ENCODE peak calls at places on chromosomes 2 and 18, in nine cellular contexts. B is astrocyte of the spinal cord; P is neural crest cell; M is activated gamma-delta T cell; Y is germinal center; S is activated effector memory CD4-positive, alpha-beta T cell treated with anti-CD3 and anti-CD28 coated beads, Interleukin-2, amount 50 U/mL, for 16 hours; I is HS-5; J is right lobe of liver; D is aorta. N is an unnamed sample.

GRCh38 chr18:23970161-23971153 is 44.1 kb upstream of the TTC39C start:
- DNase-seq in B (no peak), P (no peak), M (no peak), Y (peak; percentile 58), S (peak; percentile 84), I (no peak), J (no peak), D (no peak), N (no peak)

GRCh38 chr2:168237741-168238140 is 9.7 kb downstream of the STK39 start:
- DNase-seq in B (no peak), P (no peak), M (no peak), Y (no peak), S (no peak), I (no peak), J (no peak), D (no peak), N (no peak)

GRCh38 chr2:112782234-112782799 is 2.0 kb downstream of the IL1A start:
- DNase-seq in B (no peak), P (no peak), M (no peak), Y (peak; percentile 30), S (no peak), I (no peak), J (no peak), D (no peak), N (no peak)

GRCh38 chr18:58819051-58819450 is 45.6 kb upstream of the ZNF532 start:
- DNase-seq in B (no peak), P (no peak), M (no peak), Y (no peak), S (no peak), I (no peak), J (no peak), D (no peak), N (no peak)

GRCh38 chr18:78632111-78632541 is 347.5 kb upstream of the SALL3 start:
- DNase-seq in B (no peak), P (no peak), M (no peak), Y (no peak), S (no peak), I (no peak), J (no peak), D (no peak), N (peak; percentile 36)

GRCh38 chr2:59025157-59025757 is 784.1 kb upstream of the FANCL start:
- DNase-seq in B (peak; percentile 14), P (peak; percentile 59), M (no peak), Y (peak; percentile 18), S (no peak), I (peak; percentile 3), J (no peak), D (no peak), N (peak; percentile 71)

GRCh38 chr2:215727507-215728503 is 285.5 kb downstream of the MREG start:
- DNase-seq in B (no peak), P (no peak), M (no peak), Y (no peak), S (no peak), I (no peak), J (no peak), D (no peak), N (no peak)

GRCh38 chr2:202261531-202261930 is 4.0 kb upstream of the NOP58 start:
- DNase-seq in B (no peak), P (no peak), M (no peak), Y (no peak), S (no peak), I (no peak), J (no peak), D (no peak), N (no peak)

GRCh38 chr2:236976271-236977120 is 109.2 kb upstream of the COPS8 start:
- DNase-seq in B (no peak), P (no peak), M (no peak), Y (no peak), S (no peak), I (no peak), J (no peak), D (no peak), N (no peak)

GRCh38 chr2:219273887-219274391 is 5.2 kb upstream of the DNAJB2 start:
- DNase-seq in B (no peak), P (no peak), M (no peak), Y (no peak), S (no peak), I (no peak), J (no peak), D (peak; percentile 78), N (no peak)

GRCh38 chr2:10878268-10878915 is 33.3 kb upstream of the KCNF1 start:
- DNase-seq in B (no peak), P (no peak), M (no peak), Y (no peak), S (no peak), I (no peak), J (no peak), D (no peak), N (no peak)

GRCh38 chr2:220081171-220081570 is 453.7 kb downstream of the SLC4A3 start:
- DNase-seq in B (no peak), P (no peak), M (no peak), Y (no peak), S (no peak), I (no peak), J (no peak), D (no peak), N (no peak)

GRCh38 chr2:217802876-217803638 is 199.7 kb downstream of the TNS1 start:
- DNase-seq in B (no peak), P (no peak), M (no peak), Y (no peak), S (peak; percentile 37), I (no peak), J (peak; percentile 44), D (peak; percentile 57), N (no peak)

GRCh38 chr2:236449167-236449586 is 120.4 kb upstream of the ACKR3 start:
- DNase-seq in B (no peak), P (no peak), M (no peak), Y (no peak), S (no peak), I (no peak), J (no peak), D (peak; percentile 67), N (no peak)

GRCh38 chr18:3345885-3346284 is 84.0 kb downstream of the MYL12B start:
- DNase-seq in B (no peak), P (no peak), M (no peak), Y (no peak), S (no peak), I (no peak), J (no peak), D (no peak), N (no peak)

GRCh38 chr2:85303780-85304531 is 23.8 kb downstream of the TGOLN2 start:
- DNase-seq in B (no peak), P (no peak), M (no peak), Y (no peak), S (no peak), I (no peak), J (no peak), D (peak; percentile 63), N (no peak)

GRCh38 chr18:31102941-31103340 is 720 bp upstream of the DSC2 start:
- DNase-seq in B (no peak), P (no peak), M (no peak), Y (no peak), S (no peak), I (no peak), J (no peak), D (no peak), N (no peak)

GRCh38 chr18:36350211-36350610 is 52.7 kb downstream of the FHOD3 start:
- DNase-seq in B (no peak), P (no peak), M (no peak), Y (no peak), S (no peak), I (no peak), J (no peak), D (no peak), N (no peak)

GRCh38 chr2:22626621-22627020 is 758.4 kb upstream of the KLHL29 start:
- DNase-seq in B (no peak), P (no peak), M (no peak), Y (no peak), S (no peak), I (no peak), J (no peak), D (no peak), N (peak; percentile 52)

GRCh38 chr2:108855194-108855593 is 68.6 kb downstream of the CCDC138 start:
- DNase-seq in B (peak; percentile 8), P (no peak), M (no peak), Y (no peak), S (no peak), I (no peak), J (no peak), D (no peak), N (no peak)

GRCh38 chr2:230924470-230925341 is at the start of gene GPR55:
- DNase-seq in B (no peak), P (no peak), M (no peak), Y (peak; percentile 82), S (peak; percentile 90), I (no peak), J (peak; percentile 32), D (peak; percentile 64), N (peak; percentile 69)

GRCh38 chr18:3012306-3012919 is 531 bp downstream of the LPIN2 start:
- DNase-seq in B (peak; percentile 57), P (no peak), M (peak; percentile 59), Y (peak; percentile 56), S (peak; percentile 84), I (no peak), J (peak; percentile 69), D (peak; percentile 87), N (peak; percentile 50)

GRCh38 chr2:71684226-71685072 is 231.1 kb downstream of the DYSF start:
- DNase-seq in B (no peak), P (no peak), M (no peak), Y (no peak), S (peak; percentile 56), I (no peak), J (no peak), D (peak; percentile 75), N (no peak)